ENCODE peak calls at places on chromosomes 16 and 17, in six cellular contexts. E, X, B, Q, P and G are unnamed samples.

GRCh38 chr16:57041182-57042156 is 50.9 kb upstream of the CPNE2 start:
- DNase-seq in E (no peak), X (no peak), B (peak; percentile 23), Q (no peak), P (peak; percentile 9), G (no peak)

GRCh38 chr17:81967533-81968395 is 6.8 kb upstream of the NOTUM start:
- DNase-seq in E (no peak), X (peak; percentile 93), B (peak; percentile 61), Q (peak; percentile 67), P (peak; percentile 64), G (peak; percentile 71)

GRCh38 chr16:89918453-89919347 is at the start of gene MC1R:
- DNase-seq in E (no peak), X (no peak), B (peak; percentile 44), Q (peak; percentile 51), P (peak; percentile 54), G (no peak)

GRCh38 chr17:19752216-19753048 is 4.3 kb upstream of the ALDH3A1 start:
- DNase-seq in E (no peak), X (peak; percentile 46), B (no peak), Q (no peak), P (no peak), G (no peak)

GRCh38 chr16:860891-861290 is 60.4 kb upstream of the GNG13 start:
- DNase-seq in E (no peak), X (peak; percentile 21), B (no peak), Q (no peak), P (no peak), G (no peak)

GRCh38 chr17:28746611-28747045 is 2.8 kb downstream of the TRAF4 start:
- DNase-seq in E (no peak), X (no peak), B (no peak), Q (no peak), P (no peak), G (no peak)

GRCh38 chr17:55699178-55699865 is 23.3 kb downstream of the TMEM100 start:
- DNase-seq in E (no peak), X (no peak), B (no peak), Q (no peak), P (no peak), G (no peak)

GRCh38 chr17:39199673-39199985 is 454 bp upstream of the RPL19 start:
- DNase-seq in E (no peak), X (no peak), B (no peak), Q (no peak), P (no peak), G (no peak)

GRCh38 chr16:57145046-57145963 is 40.5 kb downstream of the PSME3IP1 start:
- DNase-seq in E (no peak), X (peak; percentile 52), B (no peak), Q (peak; percentile 58), P (no peak), G (no peak)

GRCh38 chr17:45341389-45342158 is 24.8 kb upstream of the MAP3K14 start:
- DNase-seq in E (peak; percentile 63), X (peak; percentile 68), B (peak; percentile 90), Q (peak; percentile 91), P (peak; percentile 93), G (peak; percentile 88)

GRCh38 chr16:27434141-27435051 is 32.4 kb downstream of the IL21R start:
- DNase-seq in E (no peak), X (peak; percentile 48), B (no peak), Q (no peak), P (no peak), G (no peak)

GRCh38 chr17:64020068-64020766 is at the start of gene ICAM2:
- DNase-seq in E (no peak), X (peak; percentile 79), B (no peak), Q (no peak), P (no peak), G (no peak)

GRCh38 chr17:29918016-29918415 is 12.0 kb downstream of the SSH2 start:
- DNase-seq in E (no peak), X (no peak), B (no peak), Q (no peak), P (no peak), G (no peak)

GRCh38 chr17:18917506-18918032 is 34.4 kb upstream of the SLC5A10 start:
- DNase-seq in E (no peak), X (no peak), B (no peak), Q (no peak), P (no peak), G (no peak)

GRCh38 chr17:49822829-49823228 is 25.0 kb downstream of the TAC4 start:
- DNase-seq in E (no peak), X (peak; percentile 79), B (peak; percentile 34), Q (peak; percentile 49), P (no peak), G (peak; percentile 91)

GRCh38 chr16:22317001-22317530 is 19.9 kb downstream of the POLR3E start:
- DNase-seq in E (no peak), X (no peak), B (no peak), Q (no peak), P (no peak), G (no peak)

GRCh38 chr16:71426069-71426879 is 15.6 kb downstream of the TLE7 start:
- DNase-seq in E (peak; percentile 67), X (no peak), B (peak; percentile 90), Q (peak; percentile 75), P (peak; percentile 87), G (peak; percentile 75)

GRCh38 chr16:30009990-30010816 is 624 bp downstream of the DOC2A start:
- DNase-seq in E (no peak), X (no peak), B (no peak), Q (no peak), P (no peak), G (no peak)

GRCh38 chr16:81686391-81687182 is 92.5 kb upstream of the PLCG2 start:
- DNase-seq in E (no peak), X (no peak), B (peak; percentile 43), Q (peak; percentile 33), P (no peak), G (no peak)

GRCh38 chr17:14781123-14781522 is 480.2 kb downstream of the HS3ST3B1 start:
- DNase-seq in E (no peak), X (no peak), B (no peak), Q (no peak), P (no peak), G (no peak)

GRCh38 chr16:66263973-66264310 is 102.5 kb upstream of the CDH5 start:
- DNase-seq in E (no peak), X (peak; percentile 39), B (no peak), Q (no peak), P (no peak), G (no peak)

GRCh38 chr17:55344514-55344997 is 77.1 kb downstream of the MMD start:
- DNase-seq in E (no peak), X (no peak), B (no peak), Q (no peak), P (no peak), G (no peak)

GRCh38 chr17:19239544-19239943 is 2.4 kb downstream of the EPN2 start:
- DNase-seq in E (no peak), X (peak; percentile 75), B (peak; percentile 34), Q (peak; percentile 41), P (peak; percentile 38), G (peak; percentile 42)

GRCh38 chr16:30121741-30122620 is 1.0 kb downstream of the MAPK3 start:
- DNase-seq in E (no peak), X (peak; percentile 89), B (no peak), Q (peak; percentile 21), P (peak; percentile 75), G (no peak)

DNA sequence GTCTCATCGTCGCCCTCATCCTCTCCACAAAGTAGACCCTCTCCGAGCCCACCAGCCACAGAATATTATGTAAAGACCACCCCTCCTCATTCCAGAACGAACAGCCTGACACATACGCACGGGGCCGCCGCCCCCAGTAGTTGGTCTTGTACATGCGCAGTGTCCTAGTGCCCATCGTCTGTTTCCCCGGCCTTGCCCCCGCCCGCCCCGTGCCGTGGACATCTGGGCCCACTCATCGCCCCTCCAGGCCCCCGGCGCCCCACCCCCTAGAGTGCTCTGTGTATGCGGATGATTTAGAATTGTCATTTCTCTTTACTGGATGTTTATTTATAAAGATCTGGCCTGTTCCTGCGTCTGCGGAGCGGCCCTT is 475 bp upstream of the AMDHD2 start:
- DNase-seq in E (no peak), X (peak; percentile 76), B (no peak), Q (no peak), P (no peak), G (no peak)
- TF ChIP-seq CTCF in E (no peak), X (no peak), B (no peak), Q (no peak), P (no peak), G (no peak)

GRCh38 chr17:7887038-7887481 is 1.5 kb upstream of the CHD3 start:
- DNase-seq in E (no peak), X (no peak), B (no peak), Q (no peak), P (no peak), G (no peak)

GRCh38 chr17:7886227-7887037 is 2.2 kb upstream of the CHD3 start:
- DNase-seq in E (no peak), X (peak; percentile 78), B (peak; percentile 22), Q (peak; percentile 30), P (peak; percentile 28), G (no peak)

GRCh38 chr17:7888184-7888920 is at the start of gene CHD3:
- DNase-seq in E (no peak), X (no peak), B (no peak), Q (peak; percentile 21), P (peak; percentile 50), G (no peak)

GRCh38 chr17:7887482-7888183 is 956 bp upstream of the CHD3 start:
- DNase-seq in E (peak; percentile 90), X (peak; percentile 98), B (peak; percentile 94), Q (peak; percentile 99), P (peak; percentile 99), G (peak; percentile 92)

GRCh38 chr17:7889166-7889584 is 586 bp downstream of the CHD3 start:
- DNase-seq in E (no peak), X (peak; percentile 99), B (peak; percentile 83), Q (peak; percentile 96), P (peak; percentile 84), G (peak; percentile 94)
- H3K4me3 ChIP-seq in E (peak overlapping the region; percentile 32), X (no peak overlapping the region), B (peak overlapping the region; percentile 52), Q (peak overlapping the region; percentile 33), P (no peak overlapping the region), G (peak overlapping the region; percentile 30)

GRCh38 chr17:72031219-72031906 is 89.5 kb upstream of the SOX9 start:
- DNase-seq in E (no peak), X (no peak), B (no peak), Q (no peak), P (no peak), G (no peak)

GRCh38 chr17:72033311-72033710 is 87.5 kb upstream of the SOX9 start:
- DNase-seq in E (no peak), X (no peak), B (no peak), Q (no peak), P (no peak), G (no peak)

GRCh38 chr17:72034000-72034399 is 86.8 kb upstream of the SOX9 start:
- DNase-seq in E (no peak), X (no peak), B (no peak), Q (no peak), P (no peak), G (no peak)

GRCh38 chr17:72025113-72025512 is 95.7 kb upstream of the SOX9 start:
- DNase-seq in E (no peak), X (no peak), B (no peak), Q (no peak), P (no peak), G (no peak)

GRCh38 chr17:72030067-72030899 is 90.5 kb upstream of the SOX9 start:
- DNase-seq in E (no peak), X (no peak), B (peak; percentile 70), Q (peak; percentile 31), P (peak; percentile 60), G (peak; percentile 62)
- TF ChIP-seq CTCF in E (peak; percentile 46), X (peak; percentile 25), B (peak; percentile 63), Q (peak; percentile 52), P (peak; percentile 73), G (peak; percentile 58)

GRCh38 chr17:10803830-10804498 is at the start of gene TMEM238L:
- DNase-seq in E (no peak), X (no peak), B (no peak), Q (no peak), P (no peak), G (no peak)
- H3K4me3 ChIP-seq in E (no peak within 1 kb of the TSS), X (no peak within 1 kb of the TSS), B (no peak within 1 kb of the TSS), Q (no peak within 1 kb of the TSS), P (no peak within 1 kb of the TSS), G (no peak within 1 kb of the TSS)